ENCODE peak calls at places on chromosomes 4 and X, in seven cellular contexts. Y is cardiac muscle cell, N is non-pigmented ciliary epithelial cell, J is tibial artery, X is GM10248, I is OCI-LY7, V is AG04449. G is an unnamed sample.

GRCh38 chr4:25486171-25486570 is 109.1 kb downstream of the ANAPC4 start:
- DNase-seq in Y (no peak), N (no peak), J (no peak), X (no peak), I (no peak), V (no peak), G (peak; percentile 98)

GRCh38 chrX:54978448-54978847 is 15.5 kb downstream of the PFKFB1 start:
- DNase-seq in Y (no peak), N (no peak), J (no peak), X (no peak), I (no peak), V (no peak), G (peak; percentile 13)

GRCh38 chrX:153783378-153784013 is 2.7 kb downstream of the SRPK3 start:
- DNase-seq in Y (no peak), N (no peak), J (no peak), X (no peak), I (no peak), V (no peak), G (no peak)

GRCh38 chrX:132877954-132878536 is 80.4 kb downstream of the HS6ST2 start:
- DNase-seq in Y (no peak), N (no peak), J (no peak), X (no peak), I (no peak), V (no peak), G (no peak)

GRCh38 chr4:143344011-143344410 is 7.3 kb downstream of the GAB1 start:
- DNase-seq in Y (no peak), N (no peak), J (no peak), X (no peak), I (no peak), V (no peak), G (peak; percentile 46)

GRCh38 chr4:94595013-94595412 is 143.3 kb downstream of the PDLIM5 start:
- DNase-seq in Y (no peak), N (no peak), J (no peak), X (no peak), I (no peak), V (no peak), G (no peak)

GRCh38 chrX:42772874-42773273 is 5.1 kb downstream of the PPP1R2C start:
- DNase-seq in Y (no peak), N (no peak), J (no peak), X (no peak), I (peak; percentile 80), V (no peak), G (no peak)

GRCh38 chr4:150451883-150452282 is 130.1 kb upstream of the MAB21L2 start:
- DNase-seq in Y (no peak), N (no peak), J (no peak), X (no peak), I (no peak), V (no peak), G (no peak)

GRCh38 chr4:57147335-57148060 is 37.3 kb upstream of the IGFBP7 start:
- DNase-seq in Y (no peak), N (peak; percentile 77), J (no peak), X (no peak), I (no peak), V (peak; percentile 71), G (peak; percentile 27)

GRCh38 chrX:72272868-72273267 is 4.2 kb downstream of the RPS4X start:
- DNase-seq in Y (no peak), N (no peak), J (no peak), X (no peak), I (no peak), V (no peak), G (peak; percentile 87)

GRCh38 chrX:152220612-152221011 is 82.2 kb upstream of the MAGEA10 start:
- DNase-seq in Y (no peak), N (peak; percentile 9), J (no peak), X (no peak), I (no peak), V (no peak), G (no peak)

GRCh38 chr4:67054901-67055300 is 490.4 kb downstream of the CENPC start:
- DNase-seq in Y (no peak), N (no peak), J (no peak), X (no peak), I (no peak), V (no peak), G (no peak)

GRCh38 chr4:6739920-6740319 is 23.9 kb downstream of the BLOC1S4 start:
- DNase-seq in Y (no peak), N (no peak), J (no peak), X (no peak), I (no peak), V (no peak), G (no peak)